ENCODE peak calls at places on chromosomes 11 and 22, in eight cellular contexts. One of them, this sample, is unnamed.

GRCh38 chr22:19360300-19360792 is 68.8 kb upstream of the CLTCL1 start:
- DNase-seq in gastrocnemius medialis: no peak
- DNase-seq in left ventricle myocardium inferior: no peak
- DNase-seq in neural progenitor cell: no peak
- DNase-seq in hepatocyte: no peak
- DNase-seq in right lobe of liver: no peak
- DNase-seq in tibial nerve: no peak
- DNase-seq in dorsolateral prefrontal cortex: no peak
- DNase-seq in this sample: no peak

GRCh38 chr22:49693848-49694247 is 133.8 kb downstream of the BRD1 start:
- DNase-seq in tibial nerve: no peak
- DNase-seq in gastrocnemius medialis: no peak
- DNase-seq in right lobe of liver: no peak
- DNase-seq in neural progenitor cell: no peak
- DNase-seq in left ventricle myocardium inferior: no peak
- DNase-seq in dorsolateral prefrontal cortex: no peak
- DNase-seq in hepatocyte: no peak
- DNase-seq in this sample: no peak

GRCh38 chr22:22787805-22788459 is 99.7 kb upstream of the IGLL5 start:
- DNase-seq in neural progenitor cell: peak; percentile 83
- DNase-seq in dorsolateral prefrontal cortex: no peak
- DNase-seq in right lobe of liver: peak; percentile 68
- DNase-seq in hepatocyte: peak; percentile 75
- DNase-seq in left ventricle myocardium inferior: peak; percentile 35
- DNase-seq in gastrocnemius medialis: no peak
- DNase-seq in tibial nerve: peak; percentile 29
- DNase-seq in this sample: peak; percentile 69

GRCh38 chr22:24422078-24422665 is 5.2 kb upstream of the ADORA2A start:
- DNase-seq in neural progenitor cell: no peak
- DNase-seq in right lobe of liver: no peak
- DNase-seq in tibial nerve: no peak
- DNase-seq in left ventricle myocardium inferior: no peak
- DNase-seq in hepatocyte: no peak
- DNase-seq in gastrocnemius medialis: no peak
- DNase-seq in dorsolateral prefrontal cortex: no peak
- DNase-seq in this sample: no peak

GRCh38 chr11:73980001-73980960 is 2.4 kb downstream of the UCP2 start:
- DNase-seq in hepatocyte: peak; percentile 48
- DNase-seq in neural progenitor cell: no peak
- DNase-seq in tibial nerve: no peak
- DNase-seq in dorsolateral prefrontal cortex: no peak
- DNase-seq in gastrocnemius medialis: peak; percentile 48
- DNase-seq in left ventricle myocardium inferior: no peak
- DNase-seq in right lobe of liver: peak; percentile 34
- DNase-seq in this sample: peak; percentile 83

GRCh38 chr22:38638216-38638615 is 18.0 kb downstream of the FAM227A start:
- DNase-seq in right lobe of liver: no peak
- DNase-seq in hepatocyte: no peak
- DNase-seq in dorsolateral prefrontal cortex: no peak
- DNase-seq in left ventricle myocardium inferior: no peak
- DNase-seq in neural progenitor cell: no peak
- DNase-seq in tibial nerve: no peak
- DNase-seq in gastrocnemius medialis: no peak
- DNase-seq in this sample: no peak

GRCh38 chr11:22169833-22170232 is 23.1 kb upstream of the ANO5 start:
- DNase-seq in tibial nerve: no peak
- DNase-seq in left ventricle myocardium inferior: no peak
- DNase-seq in hepatocyte: no peak
- DNase-seq in neural progenitor cell: no peak
- DNase-seq in right lobe of liver: no peak
- DNase-seq in dorsolateral prefrontal cortex: no peak
- DNase-seq in gastrocnemius medialis: no peak
- DNase-seq in this sample: no peak

GRCh38 chr11:107581147-107581546 is 9.8 kb upstream of the ELMOD1 start:
- DNase-seq in neural progenitor cell: no peak
- DNase-seq in right lobe of liver: no peak
- DNase-seq in left ventricle myocardium inferior: no peak
- DNase-seq in tibial nerve: no peak
- DNase-seq in dorsolateral prefrontal cortex: no peak
- DNase-seq in hepatocyte: no peak
- DNase-seq in gastrocnemius medialis: no peak
- DNase-seq in this sample: no peak

GRCh38 chr22:42548597-42549328 is 5.0 kb upstream of the SERHL2 start:
- DNase-seq in gastrocnemius medialis: no peak
- DNase-seq in neural progenitor cell: no peak
- DNase-seq in hepatocyte: no peak
- DNase-seq in right lobe of liver: no peak
- DNase-seq in left ventricle myocardium inferior: no peak
- DNase-seq in dorsolateral prefrontal cortex: no peak
- DNase-seq in tibial nerve: no peak
- DNase-seq in this sample: no peak

GRCh38 chr11:35267504-35267903 is 128.5 kb downstream of the CD44 start:
- DNase-seq in neural progenitor cell: no peak
- DNase-seq in gastrocnemius medialis: no peak
- DNase-seq in hepatocyte: no peak
- DNase-seq in tibial nerve: no peak
- DNase-seq in right lobe of liver: no peak
- DNase-seq in left ventricle myocardium inferior: no peak
- DNase-seq in dorsolateral prefrontal cortex: no peak
- DNase-seq in this sample: no peak

GRCh38 chr22:49614966-49615965 is 212.4 kb downstream of the BRD1 start:
- DNase-seq in dorsolateral prefrontal cortex: no peak
- DNase-seq in neural progenitor cell: no peak
- DNase-seq in left ventricle myocardium inferior: peak; percentile 7
- DNase-seq in right lobe of liver: no peak
- DNase-seq in tibial nerve: no peak
- DNase-seq in hepatocyte: no peak
- DNase-seq in gastrocnemius medialis: no peak
- DNase-seq in this sample: no peak

GRCh38 chr11:102287963-102288744 is 29.1 kb upstream of the BIRC3 start:
- DNase-seq in neural progenitor cell: peak; percentile 86
- DNase-seq in tibial nerve: no peak
- DNase-seq in right lobe of liver: no peak
- DNase-seq in dorsolateral prefrontal cortex: no peak
- DNase-seq in hepatocyte: peak; percentile 88
- DNase-seq in gastrocnemius medialis: no peak
- DNase-seq in left ventricle myocardium inferior: no peak
- DNase-seq in this sample: peak; percentile 37

GRCh38 chr11:70472240-70472639 is 73.9 kb downstream of the CTTN start:
- DNase-seq in tibial nerve: no peak
- DNase-seq in neural progenitor cell: no peak
- DNase-seq in left ventricle myocardium inferior: no peak
- DNase-seq in dorsolateral prefrontal cortex: no peak
- DNase-seq in hepatocyte: no peak
- DNase-seq in gastrocnemius medialis: no peak
- DNase-seq in right lobe of liver: no peak
- DNase-seq in this sample: no peak

GRCh38 chr11:64250875-64251721 is at the start of gene PLCB3:
- DNase-seq in gastrocnemius medialis: no peak
- DNase-seq in left ventricle myocardium inferior: peak; percentile 52
- DNase-seq in right lobe of liver: peak; percentile 76
- DNase-seq in neural progenitor cell: peak; percentile 83
- DNase-seq in tibial nerve: no peak
- DNase-seq in dorsolateral prefrontal cortex: no peak
- DNase-seq in hepatocyte: peak; percentile 87
- DNase-seq in this sample: peak; percentile 71

GRCh38 chr11:126113515-126113957 is 50.9 kb upstream of the CDON start:
- DNase-seq in right lobe of liver: peak; percentile 87
- DNase-seq in left ventricle myocardium inferior: peak; percentile 85
- DNase-seq in hepatocyte: peak; percentile 94
- DNase-seq in tibial nerve: peak; percentile 71
- DNase-seq in gastrocnemius medialis: peak; percentile 96
- DNase-seq in dorsolateral prefrontal cortex: no peak
- DNase-seq in neural progenitor cell: peak; percentile 28
- DNase-seq in this sample: peak; percentile 90
- H3K27me3 ChIP-seq in right lobe of liver: no peaks in the 10 kb centered on the region
- H3K27me3 ChIP-seq in left ventricle myocardium inferior: no peaks in the 10 kb centered on the region
- H3K27me3 ChIP-seq in hepatocyte: no peaks in the 10 kb centered on the region
- H3K27me3 ChIP-seq in tibial nerve: no peaks in the 10 kb centered on the region
- H3K27me3 ChIP-seq in gastrocnemius medialis: no peaks in the 10 kb centered on the region
- H3K27me3 ChIP-seq in dorsolateral prefrontal cortex: no peaks in the 10 kb centered on the region
- H3K27me3 ChIP-seq in neural progenitor cell: no peaks in the 10 kb centered on the region
- H3K27me3 ChIP-seq in this sample: no peaks in the 10 kb centered on the region

DNA sequence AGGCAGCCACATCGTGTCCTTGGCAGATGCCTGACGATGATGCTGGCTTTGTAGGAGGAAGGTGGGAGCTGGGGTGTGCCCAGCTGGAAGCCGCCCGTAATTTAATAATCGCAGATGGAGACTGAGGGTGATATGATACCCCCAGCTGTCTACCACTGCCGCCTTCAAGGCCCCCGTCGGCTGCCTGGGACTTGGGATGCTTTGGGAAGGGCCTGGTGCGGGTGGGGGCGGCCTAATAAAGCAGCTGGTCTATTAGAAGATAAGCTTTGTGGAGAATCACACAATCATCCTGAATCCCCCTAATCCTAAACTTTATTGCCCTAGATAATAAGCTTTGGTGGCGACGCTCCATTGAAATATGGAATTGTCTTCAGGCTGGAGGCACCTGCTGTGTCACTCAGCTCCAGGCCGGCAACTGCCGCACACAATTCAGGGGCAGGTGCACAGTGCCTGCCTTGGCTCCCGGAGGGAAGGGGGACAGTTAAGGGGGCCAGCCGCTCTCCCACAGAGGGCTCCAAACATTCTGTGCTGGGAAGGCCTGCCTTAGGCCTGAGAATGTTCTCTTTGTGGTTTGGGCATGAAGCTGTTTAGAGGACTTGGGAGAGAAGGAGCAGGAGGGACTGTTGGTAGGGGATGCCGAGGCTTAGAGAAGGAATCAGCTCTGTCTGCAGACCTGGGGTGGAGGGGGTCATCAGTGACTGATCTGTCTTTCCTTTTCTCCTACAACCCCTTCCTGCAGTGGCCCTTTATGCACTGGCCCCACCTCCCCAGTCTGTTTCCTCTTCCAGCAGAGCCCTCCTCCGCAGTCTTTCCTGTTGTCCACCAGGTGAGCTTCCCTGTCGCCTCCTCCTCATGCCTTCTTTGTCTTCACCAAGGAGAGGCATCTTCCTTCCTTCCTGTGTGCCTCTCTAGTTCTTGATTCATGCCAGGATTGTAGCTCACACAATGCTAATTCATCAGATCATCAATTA is 65.3 kb downstream of the ARL14EP start:
- DNase-seq in gastrocnemius medialis: no peak
- DNase-seq in left ventricle myocardium inferior: no peak
- DNase-seq in dorsolateral prefrontal cortex: no peak
- DNase-seq in hepatocyte: no peak
- DNase-seq in right lobe of liver: no peak
- DNase-seq in neural progenitor cell: no peak
- DNase-seq in tibial nerve: no peak
- DNase-seq in this sample: no peak
- H3K27ac ChIP-seq in gastrocnemius medialis: no peak overlapping the region
- H3K27ac ChIP-seq in left ventricle myocardium inferior: no peak overlapping the region
- H3K27ac ChIP-seq in dorsolateral prefrontal cortex: no peak overlapping the region
- H3K27ac ChIP-seq in hepatocyte: no peak overlapping the region
- H3K27ac ChIP-seq in right lobe of liver: no peak overlapping the region
- H3K27ac ChIP-seq in neural progenitor cell: no peak overlapping the region
- H3K27ac ChIP-seq in tibial nerve: no peak overlapping the region
- H3K27ac ChIP-seq in this sample: no peak overlapping the region

GRCh38 chr11:120186799-120187591 is 23.8 kb upstream of the OAF start:
- DNase-seq in gastrocnemius medialis: no peak
- DNase-seq in left ventricle myocardium inferior: no peak
- DNase-seq in hepatocyte: peak; percentile 63
- DNase-seq in right lobe of liver: peak; percentile 79
- DNase-seq in neural progenitor cell: no peak
- DNase-seq in tibial nerve: no peak
- DNase-seq in dorsolateral prefrontal cortex: no peak
- DNase-seq in this sample: peak; percentile 73

GRCh38 chr11:120184946-120185677 is 25.7 kb upstream of the OAF start:
- DNase-seq in right lobe of liver: peak; percentile 87
- DNase-seq in dorsolateral prefrontal cortex: no peak
- DNase-seq in neural progenitor cell: no peak
- DNase-seq in gastrocnemius medialis: peak; percentile 71
- DNase-seq in left ventricle myocardium inferior: peak; percentile 82
- DNase-seq in hepatocyte: peak; percentile 85
- DNase-seq in tibial nerve: peak; percentile 69
- DNase-seq in this sample: peak; percentile 82

GRCh38 chr11:120186408-120186798 is 24.4 kb upstream of the OAF start:
- DNase-seq in tibial nerve: no peak
- DNase-seq in hepatocyte: no peak
- DNase-seq in gastrocnemius medialis: no peak
- DNase-seq in dorsolateral prefrontal cortex: no peak
- DNase-seq in right lobe of liver: no peak
- DNase-seq in left ventricle myocardium inferior: no peak
- DNase-seq in neural progenitor cell: no peak
- DNase-seq in this sample: no peak

GRCh38 chr11:120184371-120184945 is 26.4 kb upstream of the OAF start:
- DNase-seq in neural progenitor cell: no peak
- DNase-seq in tibial nerve: peak; percentile 55
- DNase-seq in gastrocnemius medialis: peak; percentile 47
- DNase-seq in dorsolateral prefrontal cortex: no peak
- DNase-seq in left ventricle myocardium inferior: peak; percentile 78
- DNase-seq in right lobe of liver: no peak
- DNase-seq in hepatocyte: no peak
- DNase-seq in this sample: no peak

GRCh38 chr11:120185678-120186407 is 25.0 kb upstream of the OAF start:
- DNase-seq in tibial nerve: no peak
- DNase-seq in left ventricle myocardium inferior: peak; percentile 57
- DNase-seq in dorsolateral prefrontal cortex: no peak
- DNase-seq in gastrocnemius medialis: no peak
- DNase-seq in right lobe of liver: no peak
- DNase-seq in neural progenitor cell: no peak
- DNase-seq in hepatocyte: peak; percentile 52
- DNase-seq in this sample: no peak
- H3K27me3 ChIP-seq in tibial nerve: no peaks in the 10 kb centered on the region
- H3K27me3 ChIP-seq in left ventricle myocardium inferior: peaks cover 16% of the 10 kb centered on the region
- H3K27me3 ChIP-seq in dorsolateral prefrontal cortex: no peaks in the 10 kb centered on the region
- H3K27me3 ChIP-seq in gastrocnemius medialis: no peaks in the 10 kb centered on the region
- H3K27me3 ChIP-seq in right lobe of liver: no peaks in the 10 kb centered on the region
- H3K27me3 ChIP-seq in neural progenitor cell: peaks cover 28% of the 10 kb centered on the region
- H3K27me3 ChIP-seq in hepatocyte: no peaks in the 10 kb centered on the region
- H3K27me3 ChIP-seq in this sample: no peaks in the 10 kb centered on the region

GRCh38 chr11:122157540-122158173 is 41.6 kb upstream of the BLID start:
- DNase-seq in hepatocyte: no peak
- DNase-seq in left ventricle myocardium inferior: no peak
- DNase-seq in neural progenitor cell: no peak
- DNase-seq in dorsolateral prefrontal cortex: no peak
- DNase-seq in tibial nerve: no peak
- DNase-seq in gastrocnemius medialis: no peak
- DNase-seq in right lobe of liver: no peak
- DNase-seq in this sample: no peak

GRCh38 chr11:122155001-122155400 is 39.0 kb upstream of the BLID start:
- DNase-seq in right lobe of liver: no peak
- DNase-seq in neural progenitor cell: no peak
- DNase-seq in tibial nerve: no peak
- DNase-seq in dorsolateral prefrontal cortex: no peak
- DNase-seq in gastrocnemius medialis: no peak
- DNase-seq in left ventricle myocardium inferior: no peak
- DNase-seq in hepatocyte: no peak
- DNase-seq in this sample: no peak

GRCh38 chr11:122155765-122156527 is 39.9 kb upstream of the BLID start:
- DNase-seq in tibial nerve: no peak
- DNase-seq in left ventricle myocardium inferior: no peak
- DNase-seq in hepatocyte: no peak
- DNase-seq in gastrocnemius medialis: no peak
- DNase-seq in neural progenitor cell: no peak
- DNase-seq in dorsolateral prefrontal cortex: no peak
- DNase-seq in right lobe of liver: no peak
- DNase-seq in this sample: no peak

GRCh38 chr11:122153746-122154145 is 37.7 kb upstream of the BLID start:
- DNase-seq in dorsolateral prefrontal cortex: no peak
- DNase-seq in tibial nerve: no peak
- DNase-seq in gastrocnemius medialis: no peak
- DNase-seq in neural progenitor cell: no peak
- DNase-seq in right lobe of liver: no peak
- DNase-seq in hepatocyte: no peak
- DNase-seq in left ventricle myocardium inferior: no peak
- DNase-seq in this sample: no peak

GRCh38 chr11:122154227-122154626 is 38.2 kb upstream of the BLID start:
- DNase-seq in dorsolateral prefrontal cortex: no peak
- DNase-seq in tibial nerve: no peak
- DNase-seq in hepatocyte: no peak
- DNase-seq in neural progenitor cell: no peak
- DNase-seq in left ventricle myocardium inferior: no peak
- DNase-seq in right lobe of liver: no peak
- DNase-seq in gastrocnemius medialis: no peak
- DNase-seq in this sample: no peak
- H3K27ac ChIP-seq in dorsolateral prefrontal cortex: peak overlapping the region; percentile 97
- H3K27ac ChIP-seq in tibial nerve: peak overlapping the region; percentile 51
- H3K27ac ChIP-seq in hepatocyte: no peak overlapping the region
- H3K27ac ChIP-seq in neural progenitor cell: no peak overlapping the region
- H3K27ac ChIP-seq in left ventricle myocardium inferior: no peak overlapping the region
- H3K27ac ChIP-seq in right lobe of liver: no peak overlapping the region
- H3K27ac ChIP-seq in gastrocnemius medialis: no peak overlapping the region
- H3K27ac ChIP-seq in this sample: no peak overlapping the region